ENCODE peak calls at places on chromosome 1, in six cellular contexts. D is WTC11, C is A549, S is K562, V is HepG2, Z is H1. Y is an unnamed sample.

GRCh38 chr1:154434346-154435075 is 29.4 kb downstream of the IL6R start:
- DNase-seq in V (no peak), C (no peak), Z (no peak), D (no peak), S (peak), Y (no peak)

GRCh38 chr1:180042994-180043622 is 88.5 kb downstream of the CEP350 start:
- DNase-seq in C (no peak), Z (no peak), V (no peak), S (no peak), D (no peak), Y (peak)

GRCh38 chr1:90833497-90834087 is 116.5 kb upstream of the BARHL2 start:
- DNase-seq in C (no peak), S (no peak), Z (no peak), V (no peak), D (no peak), Y (no peak)

GRCh38 chr1:7539772-7540175 is 231.3 kb upstream of the VAMP3 start:
- DNase-seq in C (peak), Z (peak), S (peak), D (peak), V (no peak), Y (peak)

GRCh38 chr1:56433056-56433577 is 146.2 kb downstream of the PLPP3 start:
- DNase-seq in C (no peak), V (no peak), S (no peak), Z (no peak), D (no peak), Y (no peak)

GRCh38 chr1:31397360-31398095 is 15.5 kb upstream of the SERINC2 start:
- DNase-seq in D (no peak), S (no peak), V (no peak), C (no peak), Z (no peak), Y (no peak)

GRCh38 chr1:170556910-170557309 is 24.9 kb downstream of the GORAB start:
- DNase-seq in D (no peak), V (no peak), C (no peak), Z (no peak), S (no peak), Y (no peak)

GRCh38 chr1:30476476-30476875 is 246.9 kb downstream of the MATN1 start:
- DNase-seq in D (no peak), S (no peak), V (no peak), C (no peak), Z (no peak), Y (no peak)

GRCh38 chr1:204812842-204813241 is 57.8 kb upstream of the NFASC start:
- DNase-seq in S (no peak), Z (no peak), C (no peak), D (no peak), V (no peak), Y (no peak)

GRCh38 chr1:166090244-166090643 is 76.6 kb downstream of the FAM78B start:
- DNase-seq in S (no peak), C (no peak), Z (no peak), D (no peak), V (no peak), Y (no peak)
- TF ChIP-seq JUN in S (no peak), C (no peak), Z (no peak), D (no peak), V (no peak), Y (no peak)

GRCh38 chr1:194256010-194256409 is 1069.6 kb upstream of the B3GALT2 start:
- DNase-seq in V (no peak), S (no peak), C (no peak), Z (no peak), D (no peak), Y (no peak)

DNA sequence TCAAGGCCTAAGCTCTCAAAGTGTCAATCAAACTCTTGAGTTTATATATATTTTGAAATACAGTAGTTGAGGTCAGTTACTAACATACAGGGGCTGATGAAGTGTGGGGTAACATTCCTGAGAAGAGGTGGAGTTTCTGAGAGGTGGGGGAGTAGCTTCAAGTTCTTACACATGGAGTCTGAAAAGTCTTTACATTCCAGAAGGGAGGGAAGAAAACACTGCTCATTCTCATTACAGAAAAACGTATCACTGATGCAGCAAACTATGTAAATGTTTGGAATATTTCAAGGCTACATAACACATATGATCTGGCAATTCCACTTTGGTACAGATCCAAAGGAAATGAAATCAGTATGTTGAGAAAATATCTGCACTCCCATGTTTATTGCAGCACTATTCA is 1065.8 kb upstream of the B3GALT2 start:
- DNase-seq in V (no peak), D (no peak), C (no peak), Z (no peak), S (no peak), Y (no peak)
- TF ChIP-seq JUN in V (no peak), D (no peak), C (no peak), Z (no peak), S (no peak), Y (no peak)

GRCh38 chr1:242081446-242081845 is 82.5 kb upstream of the MAP1LC3C start:
- DNase-seq in S (no peak), C (no peak), Z (no peak), V (no peak), D (no peak), Y (no peak)

GRCh38 chr1:242083742-242084141 is 84.8 kb upstream of the MAP1LC3C start:
- DNase-seq in V (no peak), D (no peak), C (no peak), S (no peak), Z (no peak), Y (no peak)

GRCh38 chr1:242088875-242089274 is 90.0 kb upstream of the MAP1LC3C start:
- DNase-seq in Z (no peak), D (no peak), S (no peak), C (no peak), V (no peak), Y (no peak)

GRCh38 chr1:242086093-242086492 is 87.2 kb upstream of the MAP1LC3C start:
- DNase-seq in V (no peak), S (no peak), C (no peak), Z (peak), D (no peak), Y (no peak)
- TF ChIP-seq JUN in V (no peak), S (no peak), C (no peak), Z (no peak), D (no peak), Y (no peak)

DNA sequence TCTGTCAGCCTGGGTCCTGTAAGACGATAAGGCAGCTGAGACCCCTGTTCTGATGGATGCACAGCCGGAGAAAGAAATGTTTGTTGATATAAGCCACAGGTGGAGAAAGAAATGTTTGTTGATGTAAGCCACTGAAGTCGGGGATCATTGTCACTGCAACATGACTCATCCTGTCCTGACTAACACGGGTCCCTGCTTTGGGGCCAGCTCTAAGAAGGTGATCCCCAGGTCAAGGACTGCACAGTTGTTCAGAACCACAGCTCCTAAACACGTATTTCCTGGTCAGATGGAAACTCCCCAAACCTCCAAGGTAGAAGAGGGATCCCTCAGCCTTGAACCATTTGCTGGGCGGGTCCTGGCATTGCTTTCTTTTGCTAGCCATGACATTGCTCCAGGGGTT is 86.4 kb upstream of the IGSF21 start:
- DNase-seq in Z (no peak), C (no peak), S (no peak), D (no peak), V (no peak), Y (no peak)
- TF ChIP-seq JUN in Z (no peak), C (no peak), S (no peak), D (no peak), V (no peak), Y (no peak)

DNA sequence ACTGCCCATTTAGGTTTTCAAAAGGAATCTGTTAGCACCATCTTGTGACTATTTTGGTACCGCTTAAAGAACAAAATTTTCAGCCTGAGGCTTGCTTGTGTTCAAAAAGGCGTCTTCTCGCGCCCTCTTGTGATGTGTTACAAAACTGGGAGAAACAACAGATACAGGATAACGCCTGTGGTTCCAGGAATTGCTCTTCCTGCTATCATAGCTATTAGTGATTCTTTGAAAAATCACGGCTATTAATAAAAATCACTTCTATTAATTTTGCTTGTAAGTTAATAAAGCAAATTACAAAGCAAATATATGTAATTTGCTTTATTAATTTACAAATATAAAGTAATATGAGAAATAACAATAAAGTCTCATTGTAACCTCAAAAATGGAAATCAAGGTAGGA is 82.2 kb upstream of the ABCD3 start:
- DNase-seq in C (peak), D (peak), Z (no peak), V (peak), S (peak), Y (peak)
- TF ChIP-seq JUN in C (no peak), D (no peak), Z (no peak), V (no peak), S (no peak), Y (no peak)

DNA sequence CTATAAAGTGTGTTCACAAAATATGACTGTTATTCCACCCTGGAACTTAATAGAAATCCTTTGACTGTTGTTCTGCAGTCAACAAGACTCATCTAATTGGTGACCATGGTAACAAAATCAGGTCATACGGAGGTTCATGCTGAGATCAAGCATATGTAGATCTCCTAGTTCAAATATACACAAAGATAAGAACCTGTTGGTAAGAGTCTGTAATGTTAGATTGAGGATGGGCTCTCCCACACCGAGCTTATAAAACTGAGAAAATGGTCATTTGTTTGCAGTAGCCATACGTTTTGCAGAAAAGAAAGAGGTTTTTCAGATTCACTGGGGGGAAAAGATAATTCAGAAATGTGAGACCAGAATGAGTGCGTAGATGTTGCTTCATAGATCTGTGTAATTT is 468.1 kb downstream of the RPS6KC1 start:
- DNase-seq in Z (no peak), C (no peak), S (no peak), D (no peak), V (peak), Y (no peak)
- TF ChIP-seq JUN in Z (no peak), C (no peak), S (no peak), D (no peak), V (no peak), Y (no peak)

DNA sequence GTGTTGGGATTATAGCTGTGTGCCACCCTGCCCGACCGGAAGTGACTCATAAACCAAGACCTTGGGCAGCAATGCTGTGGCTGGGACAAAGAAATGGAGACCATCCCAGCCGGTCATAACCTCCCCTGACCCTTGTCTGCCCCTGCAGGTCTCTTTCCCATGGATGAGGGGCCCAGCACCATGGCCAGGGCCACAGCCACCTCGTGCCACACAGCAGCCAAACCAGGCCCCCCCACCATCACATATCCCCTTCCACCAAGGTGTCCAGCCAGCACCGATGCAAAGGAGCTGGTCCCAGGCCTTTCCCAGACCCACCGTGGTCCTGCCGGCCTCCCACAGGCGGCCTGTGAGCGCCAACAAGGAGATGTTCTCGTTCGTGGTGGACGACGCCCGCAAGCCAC is 42.2 kb downstream of the FHAD1 start:
- DNase-seq in S (no peak), D (no peak), C (no peak), Z (no peak), V (no peak), Y (no peak)
- TF ChIP-seq JUN in S (no peak), D (no peak), C (no peak), Z (no peak), V (no peak), Y (no peak)

DNA sequence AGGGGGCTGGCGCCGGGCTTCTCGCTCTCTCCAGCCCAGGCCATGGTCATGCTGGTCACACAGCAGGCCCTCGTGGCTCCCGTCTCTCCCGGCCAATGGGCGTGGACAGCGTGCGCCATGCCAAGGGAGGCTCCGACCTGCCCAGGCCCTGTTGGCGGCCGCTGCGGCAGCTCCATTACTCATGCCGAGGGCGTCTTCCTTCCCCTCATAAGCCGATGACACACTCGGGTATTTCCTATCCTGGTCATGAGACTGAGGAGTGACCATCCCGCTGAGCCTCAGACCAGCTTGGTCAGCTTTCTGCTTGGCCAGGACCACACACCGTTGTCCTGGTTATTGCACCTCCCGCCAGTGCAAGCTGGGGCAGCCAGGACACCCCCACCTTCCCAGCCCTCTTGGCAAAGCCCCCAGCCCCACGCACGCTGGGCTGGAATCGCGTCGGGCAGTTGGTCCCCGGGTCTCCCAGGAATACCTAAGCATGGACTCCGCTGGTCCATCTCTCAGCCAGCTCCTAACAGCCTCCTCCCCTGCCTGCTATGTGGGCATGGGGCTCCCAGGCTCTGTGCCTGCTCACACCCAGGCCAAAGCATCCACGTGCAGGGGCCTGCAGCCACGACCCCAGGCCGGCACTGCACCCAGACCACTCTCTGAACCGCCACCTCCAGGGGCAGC is 49.8 kb downstream of the ARHGEF16 start:
- DNase-seq in S (no peak), D (no peak), Z (no peak), V (no peak), C (peak), Y (peak)
- TF ChIP-seq JUN in S (no peak), D (no peak), Z (no peak), V (no peak), C (no peak), Y (peak)

Y was measured in endothelial cell of umbilical vein.